ENCODE peak calls at places on chromosomes 12 and 14, in six cellular contexts. One of them, this sample, is unnamed.

GRCh38 chr14:26984318-26985177 is 386.7 kb upstream of the NOVA1 start:
- DNase-seq in upper lobe of right lung: no peak
- DNase-seq in kidney: no peak
- DNase-seq in right atrium auricular region: peak
- DNase-seq in HepG2: peak
- DNase-seq in fibroblast of lung: peak
- DNase-seq in this sample: peak

GRCh38 chr14:83607682-83608081 is 1922.3 kb upstream of the FLRT2 start:
- DNase-seq in upper lobe of right lung: no peak
- DNase-seq in kidney: peak
- DNase-seq in right atrium auricular region: no peak
- DNase-seq in HepG2: no peak
- DNase-seq in fibroblast of lung: no peak
- DNase-seq in this sample: peak

GRCh38 chr12:109581856-109582255 is 8.3 kb downstream of the MVK start:
- DNase-seq in upper lobe of right lung: no peak
- DNase-seq in kidney: peak
- DNase-seq in right atrium auricular region: no peak
- DNase-seq in HepG2: no peak
- DNase-seq in fibroblast of lung: peak
- DNase-seq in this sample: no peak

GRCh38 chr12:132213359-132214160 is 69.3 kb downstream of the NOC4L start:
- DNase-seq in upper lobe of right lung: no peak
- DNase-seq in kidney: no peak
- DNase-seq in right atrium auricular region: no peak
- DNase-seq in HepG2: no peak
- DNase-seq in fibroblast of lung: no peak
- DNase-seq in this sample: no peak

GRCh38 chr14:93231129-93231979 is 24.3 kb downstream of the UBR7 start:
- DNase-seq in upper lobe of right lung: peak
- DNase-seq in kidney: no peak
- DNase-seq in right atrium auricular region: no peak
- DNase-seq in HepG2: no peak
- DNase-seq in fibroblast of lung: peak
- DNase-seq in this sample: peak

GRCh38 chr12:49019435-49020317 is 1.1 kb upstream of the PRKAG1 start:
- DNase-seq in upper lobe of right lung: no peak
- DNase-seq in kidney: no peak
- DNase-seq in right atrium auricular region: no peak
- DNase-seq in HepG2: peak
- DNase-seq in fibroblast of lung: peak
- DNase-seq in this sample: no peak

GRCh38 chr12:72323881-72324280 is 51.7 kb downstream of the TRHDE start:
- DNase-seq in upper lobe of right lung: no peak
- DNase-seq in kidney: no peak
- DNase-seq in right atrium auricular region: no peak
- DNase-seq in HepG2: no peak
- DNase-seq in fibroblast of lung: peak
- DNase-seq in this sample: no peak

GRCh38 chr14:89251066-89251465 is 166.0 kb downstream of the FOXN3 start:
- DNase-seq in upper lobe of right lung: no peak
- DNase-seq in kidney: no peak
- DNase-seq in right atrium auricular region: no peak
- DNase-seq in HepG2: no peak
- DNase-seq in fibroblast of lung: peak
- DNase-seq in this sample: no peak

GRCh38 chr12:16385779-16386646 is 38.6 kb downstream of the MGST1 start:
- DNase-seq in upper lobe of right lung: no peak
- DNase-seq in kidney: no peak
- DNase-seq in right atrium auricular region: no peak
- DNase-seq in HepG2: peak
- DNase-seq in fibroblast of lung: peak
- DNase-seq in this sample: no peak

GRCh38 chr12:69720748-69721147 is 17.9 kb upstream of the RAB3IP start:
- DNase-seq in upper lobe of right lung: no peak
- DNase-seq in kidney: no peak
- DNase-seq in right atrium auricular region: no peak
- DNase-seq in HepG2: no peak
- DNase-seq in fibroblast of lung: no peak
- DNase-seq in this sample: no peak

GRCh38 chr12:52217223-52217622 is 15.8 kb upstream of the KRT7 start:
- DNase-seq in upper lobe of right lung: peak
- DNase-seq in kidney: peak
- DNase-seq in right atrium auricular region: no peak
- DNase-seq in HepG2: no peak
- DNase-seq in fibroblast of lung: no peak
- DNase-seq in this sample: peak

GRCh38 chr14:90658541-90658967 is 157.7 kb downstream of the TTC7B start:
- DNase-seq in upper lobe of right lung: no peak
- DNase-seq in kidney: no peak
- DNase-seq in right atrium auricular region: no peak
- DNase-seq in HepG2: no peak
- DNase-seq in fibroblast of lung: peak
- DNase-seq in this sample: no peak

GRCh38 chr14:97177016-97177415 is 379.8 kb downstream of the VRK1 start:
- DNase-seq in upper lobe of right lung: no peak
- DNase-seq in kidney: no peak
- DNase-seq in right atrium auricular region: no peak
- DNase-seq in HepG2: peak
- DNase-seq in fibroblast of lung: peak
- DNase-seq in this sample: no peak

GRCh38 chr14:35043046-35043445 is 3.0 kb upstream of the FAM177A1 start:
- DNase-seq in upper lobe of right lung: no peak
- DNase-seq in kidney: no peak
- DNase-seq in right atrium auricular region: no peak
- DNase-seq in HepG2: no peak
- DNase-seq in fibroblast of lung: no peak
- DNase-seq in this sample: no peak

GRCh38 chr14:52700701-52701172 is 5.4 kb upstream of the ERO1A start:
- DNase-seq in upper lobe of right lung: no peak
- DNase-seq in kidney: no peak
- DNase-seq in right atrium auricular region: no peak
- DNase-seq in HepG2: peak
- DNase-seq in fibroblast of lung: no peak
- DNase-seq in this sample: no peak

GRCh38 chr14:101888182-101888581 is 76.2 kb upstream of the DYNC1H1 start:
- DNase-seq in upper lobe of right lung: peak
- DNase-seq in kidney: no peak
- DNase-seq in right atrium auricular region: no peak
- DNase-seq in HepG2: no peak
- DNase-seq in fibroblast of lung: no peak
- DNase-seq in this sample: no peak

GRCh38 chr12:19003987-19004619 is 125.4 kb upstream of the PLEKHA5 start:
- DNase-seq in upper lobe of right lung: no peak
- DNase-seq in kidney: no peak
- DNase-seq in right atrium auricular region: no peak
- DNase-seq in HepG2: no peak
- DNase-seq in fibroblast of lung: no peak
- DNase-seq in this sample: no peak

GRCh38 chr12:94535614-94535932 is 75.9 kb upstream of the CEP83 start:
- DNase-seq in upper lobe of right lung: no peak
- DNase-seq in kidney: no peak
- DNase-seq in right atrium auricular region: no peak
- DNase-seq in HepG2: peak
- DNase-seq in fibroblast of lung: no peak
- DNase-seq in this sample: no peak

GRCh38 chr12:1391722-1392121 is 202.7 kb downstream of the FBXL14 start:
- DNase-seq in upper lobe of right lung: no peak
- DNase-seq in kidney: no peak
- DNase-seq in right atrium auricular region: no peak
- DNase-seq in HepG2: no peak
- DNase-seq in fibroblast of lung: no peak
- DNase-seq in this sample: no peak

GRCh38 chr12:123115409-123116111 is 35.3 kb downstream of the PITPNM2 start:
- DNase-seq in upper lobe of right lung: no peak
- DNase-seq in kidney: peak
- DNase-seq in right atrium auricular region: peak
- DNase-seq in HepG2: no peak
- DNase-seq in fibroblast of lung: peak
- DNase-seq in this sample: peak

GRCh38 chr12:103705927-103706326 is 118.9 kb downstream of the STAB2 start:
- DNase-seq in upper lobe of right lung: no peak
- DNase-seq in kidney: no peak
- DNase-seq in right atrium auricular region: no peak
- DNase-seq in HepG2: peak
- DNase-seq in fibroblast of lung: no peak
- DNase-seq in this sample: no peak

GRCh38 chr14:104353921-104354701 is 215.7 kb downstream of the KIF26A start:
- DNase-seq in upper lobe of right lung: peak
- DNase-seq in kidney: peak
- DNase-seq in right atrium auricular region: no peak
- DNase-seq in HepG2: no peak
- DNase-seq in fibroblast of lung: no peak
- DNase-seq in this sample: peak

GRCh38 chr12:121748571-121749265 is 36.2 kb downstream of the TMEM120B start:
- DNase-seq in upper lobe of right lung: no peak
- DNase-seq in kidney: peak
- DNase-seq in right atrium auricular region: no peak
- DNase-seq in HepG2: peak
- DNase-seq in fibroblast of lung: peak
- DNase-seq in this sample: peak
- H3K27ac ChIP-seq in upper lobe of right lung: no peak
- H3K27ac ChIP-seq in kidney: peak
- H3K27ac ChIP-seq in right atrium auricular region: peak
- H3K27ac ChIP-seq in HepG2: peak
- H3K27ac ChIP-seq in fibroblast of lung: peak
- H3K27ac ChIP-seq in this sample: peak

GRCh38 chr12:115916910-115917668 is 360.4 kb downstream of the MED13L start:
- DNase-seq in upper lobe of right lung: peak
- DNase-seq in kidney: peak
- DNase-seq in right atrium auricular region: no peak
- DNase-seq in HepG2: peak
- DNase-seq in fibroblast of lung: no peak
- DNase-seq in this sample: peak
- H3K4me3 ChIP-seq in upper lobe of right lung: no peak
- H3K4me3 ChIP-seq in kidney: no peak
- H3K4me3 ChIP-seq in right atrium auricular region: no peak
- H3K4me3 ChIP-seq in HepG2: peak
- H3K4me3 ChIP-seq in fibroblast of lung: no peak
- H3K4me3 ChIP-seq in this sample: peak

GRCh38 chr12:118315821-118316220 is 56.9 kb downstream of the TAOK3 start:
- DNase-seq in upper lobe of right lung: no peak
- DNase-seq in kidney: no peak
- DNase-seq in right atrium auricular region: no peak
- DNase-seq in HepG2: no peak
- DNase-seq in fibroblast of lung: peak
- DNase-seq in this sample: no peak
- H3K27ac ChIP-seq in upper lobe of right lung: no peak
- H3K27ac ChIP-seq in kidney: no peak
- H3K27ac ChIP-seq in right atrium auricular region: no peak
- H3K27ac ChIP-seq in HepG2: no peak
- H3K27ac ChIP-seq in fibroblast of lung: no peak
- H3K27ac ChIP-seq in this sample: no peak

GRCh38 chr14:59346329-59346728 is 118.9 kb downstream of the GPR135 start:
- DNase-seq in upper lobe of right lung: no peak
- DNase-seq in kidney: no peak
- DNase-seq in right atrium auricular region: no peak
- DNase-seq in HepG2: no peak
- DNase-seq in fibroblast of lung: peak
- DNase-seq in this sample: no peak

GRCh38 chr14:59347511-59347900 is 117.7 kb downstream of the GPR135 start:
- DNase-seq in upper lobe of right lung: no peak
- DNase-seq in kidney: no peak
- DNase-seq in right atrium auricular region: no peak
- DNase-seq in HepG2: no peak
- DNase-seq in fibroblast of lung: no peak
- DNase-seq in this sample: no peak

GRCh38 chr14:59344711-59345455 is 120.3 kb downstream of the GPR135 start:
- DNase-seq in upper lobe of right lung: no peak
- DNase-seq in kidney: no peak
- DNase-seq in right atrium auricular region: no peak
- DNase-seq in HepG2: no peak
- DNase-seq in fibroblast of lung: no peak
- DNase-seq in this sample: no peak

GRCh38 chr14:59347915-59348314 is 117.3 kb downstream of the GPR135 start:
- DNase-seq in upper lobe of right lung: no peak
- DNase-seq in kidney: no peak
- DNase-seq in right atrium auricular region: no peak
- DNase-seq in HepG2: no peak
- DNase-seq in fibroblast of lung: no peak
- DNase-seq in this sample: no peak

GRCh38 chr14:59346796-59347510 is 118.2 kb downstream of the GPR135 start:
- DNase-seq in upper lobe of right lung: no peak
- DNase-seq in kidney: no peak
- DNase-seq in right atrium auricular region: no peak
- DNase-seq in HepG2: no peak
- DNase-seq in fibroblast of lung: peak
- DNase-seq in this sample: no peak
- H3K4me3 ChIP-seq in upper lobe of right lung: no peak
- H3K4me3 ChIP-seq in kidney: no peak
- H3K4me3 ChIP-seq in right atrium auricular region: no peak
- H3K4me3 ChIP-seq in HepG2: no peak
- H3K4me3 ChIP-seq in fibroblast of lung: no peak
- H3K4me3 ChIP-seq in this sample: no peak

DNA sequence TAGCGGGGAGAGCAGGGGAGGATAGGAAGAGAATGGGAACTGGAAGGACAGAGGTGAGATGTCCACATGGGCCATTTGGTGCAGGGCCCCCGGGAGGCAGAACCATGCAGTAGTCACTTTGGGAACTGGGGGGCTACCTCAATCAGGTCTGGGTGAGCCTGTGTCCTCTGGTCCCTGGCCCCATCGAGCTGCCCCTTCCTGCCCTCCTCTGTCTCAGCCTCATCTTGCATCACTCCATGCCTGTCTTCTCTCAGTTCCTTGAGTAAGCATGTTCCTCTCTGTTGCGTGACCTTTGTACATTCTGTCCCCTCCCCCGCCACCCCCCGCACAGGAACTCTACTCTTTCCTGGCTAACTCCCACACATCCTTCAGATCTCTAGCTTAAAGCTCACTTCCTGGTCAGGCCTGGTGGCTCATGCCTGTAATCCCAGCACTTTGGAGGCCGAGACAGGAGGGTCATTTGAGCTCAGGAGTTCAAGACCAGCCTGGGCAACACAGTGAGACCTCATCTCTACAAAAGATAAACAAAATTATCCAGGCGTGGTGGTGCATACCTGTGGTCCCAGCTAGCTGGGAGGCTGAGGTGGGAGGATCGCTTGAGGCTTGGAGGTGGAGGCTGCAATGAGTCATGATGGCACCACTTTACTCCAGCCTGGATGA is 23.2 kb downstream of the FOS start:
- DNase-seq in upper lobe of right lung: peak
- DNase-seq in kidney: no peak
- DNase-seq in right atrium auricular region: peak
- DNase-seq in HepG2: no peak
- DNase-seq in fibroblast of lung: no peak
- DNase-seq in this sample: peak
- H3K27ac ChIP-seq in upper lobe of right lung: peak
- H3K27ac ChIP-seq in kidney: peak
- H3K27ac ChIP-seq in right atrium auricular region: peak
- H3K27ac ChIP-seq in HepG2: no peak
- H3K27ac ChIP-seq in fibroblast of lung: no peak
- H3K27ac ChIP-seq in this sample: no peak